ENCODE peak calls at places on chromosomes 16 and 17, in nine cellular contexts. K, R, Z, F, I, Q, T, U and W are unnamed samples. For H3K27me3, the result is how much of the 10 kb centered on the place peaks cover.

GRCh38 chr17:65103896-65104295 is 33.3 kb upstream of the RGS9 start:
- DNase-seq in K (no peak), R (peak), Z (peak), F (no peak), I (no peak), Q (peak), T (no peak), U (peak), W (no peak)

GRCh38 chr17:80104321-80104955 is 3.1 kb downstream of the GAA start:
- DNase-seq in K (no peak), R (no peak), Z (no peak), F (no peak), I (no peak), Q (peak), T (no peak), U (peak), W (no peak)

GRCh38 chr16:10181196-10182162 is 749 bp downstream of the GRIN2A start:
- DNase-seq in K (peak), R (no peak), Z (peak), F (peak), I (peak), Q (peak), T (peak), U (peak), W (peak)

GRCh38 chr17:45841098-45841497 is 3.6 kb upstream of the SPPL2C start:
- DNase-seq in K (no peak), R (no peak), Z (no peak), F (no peak), I (no peak), Q (no peak), T (no peak), U (no peak), W (no peak)

GRCh38 chr17:67359960-67360817 is 6.2 kb downstream of the PSMD12 start:
- DNase-seq in K (no peak), R (no peak), Z (peak), F (no peak), I (no peak), Q (no peak), T (peak), U (peak), W (no peak)

GRCh38 chr16:19885456-19886060 is 910 bp upstream of the GPRC5B start:
- DNase-seq in K (no peak), R (no peak), Z (no peak), F (no peak), I (peak), Q (no peak), T (no peak), U (peak), W (no peak)

GRCh38 chr17:79515646-79516604 is 94.9 kb downstream of the RBFOX3 start:
- DNase-seq in K (no peak), R (no peak), Z (peak), F (no peak), I (no peak), Q (peak), T (no peak), U (no peak), W (no peak)

GRCh38 chr17:538096-538973 is 176.3 kb downstream of the VPS53 start:
- DNase-seq in K (no peak), R (no peak), Z (peak), F (no peak), I (no peak), Q (no peak), T (no peak), U (peak), W (no peak)

GRCh38 chr16:12695454-12695853 is 108.2 kb downstream of the CPPED1 start:
- DNase-seq in K (no peak), R (no peak), Z (no peak), F (no peak), I (no peak), Q (no peak), T (no peak), U (no peak), W (no peak)

GRCh38 chr17:29615048-29615385 is 7.7 kb downstream of the CORO6 start:
- DNase-seq in K (no peak), R (no peak), Z (no peak), F (no peak), I (no peak), Q (no peak), T (no peak), U (no peak), W (no peak)

GRCh38 chr16:866252-866651 is 65.7 kb upstream of the GNG13 start:
- DNase-seq in K (no peak), R (no peak), Z (no peak), F (no peak), I (no peak), Q (no peak), T (no peak), U (no peak), W (no peak)

GRCh38 chr16:54066451-54067056 is 220.0 kb downstream of the IRX3 start:
- DNase-seq in K (peak), R (peak), Z (peak), F (peak), I (no peak), Q (peak), T (no peak), U (no peak), W (no peak)

GRCh38 chr17:40355123-40355803 is 9.3 kb downstream of the GJD3 start:
- DNase-seq in K (peak), R (no peak), Z (peak), F (peak), I (peak), Q (no peak), T (no peak), U (peak), W (no peak)

GRCh38 chr17:47276868-47277267 is 23.2 kb downstream of the ITGB3 start:
- DNase-seq in K (peak), R (no peak), Z (peak), F (peak), I (peak), Q (peak), T (no peak), U (peak), W (peak)

GRCh38 chr17:39058524-39058923 is 91.3 kb upstream of the FBXO47 start:
- DNase-seq in K (no peak), R (no peak), Z (no peak), F (no peak), I (no peak), Q (no peak), T (no peak), U (no peak), W (no peak)

GRCh38 chr17:61774724-61775123 is 88.6 kb downstream of the BRIP1 start:
- DNase-seq in K (no peak), R (no peak), Z (no peak), F (no peak), I (no peak), Q (no peak), T (no peak), U (no peak), W (no peak)

GRCh38 chr17:16377804-16378400 is 3.0 kb upstream of the UBB start:
- DNase-seq in K (no peak), R (peak), Z (peak), F (no peak), I (no peak), Q (peak), T (no peak), U (peak), W (peak)

GRCh38 chr17:40278414-40278813 is 9.3 kb upstream of the CDC6 start:
- DNase-seq in K (no peak), R (no peak), Z (no peak), F (no peak), I (no peak), Q (no peak), T (no peak), U (no peak), W (no peak)

DNA sequence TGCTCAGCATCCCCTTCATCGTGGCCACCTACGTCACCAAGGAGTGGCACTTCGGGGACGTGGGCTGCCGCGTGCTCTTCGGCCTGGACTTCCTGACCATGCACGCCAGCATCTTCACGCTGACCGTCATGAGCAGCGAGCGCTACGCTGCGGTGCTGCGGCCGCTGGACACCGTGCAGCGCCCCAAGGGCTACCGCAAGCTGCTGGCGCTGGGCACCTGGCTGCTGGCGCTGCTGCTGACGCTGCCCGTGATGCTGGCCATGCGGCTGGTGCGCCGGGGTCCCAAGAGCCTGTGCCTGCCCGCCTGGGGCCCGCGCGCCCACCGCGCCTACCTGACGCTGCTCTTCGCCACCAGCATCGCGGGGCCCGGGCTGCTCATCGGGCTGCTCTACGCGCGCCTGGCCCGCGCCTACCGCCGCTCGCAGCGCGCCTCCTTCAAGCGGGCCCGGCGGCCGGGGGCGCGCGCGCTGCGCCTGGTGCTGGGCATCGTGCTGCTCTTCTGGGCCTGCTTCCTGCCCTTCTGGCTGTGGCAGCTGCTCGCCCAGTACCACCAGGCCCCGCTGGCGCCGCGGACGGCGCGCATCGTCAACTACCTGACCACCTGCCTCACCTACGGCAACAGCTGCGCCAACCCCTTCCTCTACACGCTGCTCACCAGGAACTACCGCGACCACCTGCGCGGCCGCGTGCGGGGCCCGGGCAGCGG is 3.2 kb downstream of the UTS2R start:
- DNase-seq in K (no peak), R (no peak), Z (no peak), F (no peak), I (no peak), Q (no peak), T (no peak), U (no peak), W (no peak)
- H3K27me3 ChIP-seq in K (half or more), R (under half), Z (half or more), F (under half), I (under half), Q (under half), T (under half), U (under half), W (under half)

DNA sequence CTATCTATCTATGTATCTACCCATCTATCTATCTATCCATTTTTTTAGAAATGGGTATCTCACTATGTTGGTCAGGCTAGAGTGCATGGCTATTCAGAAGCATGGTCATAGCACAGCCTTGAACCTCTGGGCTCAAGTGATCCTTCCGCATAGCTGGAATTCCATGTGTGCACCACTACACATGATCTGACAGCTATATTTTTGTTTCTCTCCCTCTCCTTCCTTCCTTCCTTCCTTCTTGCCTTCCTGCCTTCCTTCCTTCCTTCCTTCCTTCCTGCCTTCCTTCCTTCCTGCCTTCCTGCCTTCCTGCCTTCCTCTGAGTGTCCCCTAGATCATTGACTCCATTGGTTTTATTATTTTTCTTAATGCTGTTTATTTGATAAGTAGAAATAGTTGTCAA is 108.1 kb downstream of the HS3ST4 start:
- DNase-seq in K (no peak), R (no peak), Z (no peak), F (no peak), I (no peak), Q (no peak), T (no peak), U (no peak), W (no peak)
- H3K27ac ChIP-seq in K (no peak), R (no peak), Z (no peak), F (no peak), I (no peak), Q (no peak), T (no peak), U (no peak), W (no peak)

GRCh38 chr16:50618238-50618918 is 62.7 kb downstream of the SNX20 start:
- DNase-seq in K (no peak), R (no peak), Z (no peak), F (no peak), I (no peak), Q (no peak), T (no peak), U (no peak), W (no peak)
- H3K4me3 ChIP-seq in K (no peak), R (no peak), Z (no peak), F (no peak), I (no peak), Q (no peak), T (no peak), U (no peak), W (no peak)

GRCh38 chr17:8005951-8006730 is 3.7 kb downstream of the GUCY2D start:
- DNase-seq in K (no peak), R (no peak), Z (no peak), F (no peak), I (no peak), Q (no peak), T (no peak), U (no peak), W (no peak)
- H3K27me3 ChIP-seq in K (under half), R (under half), Z (half or more), F (under half), I (under half), Q (under half), T (under half), U (under half), W (under half)

GRCh38 chr17:43721537-43722268 is 36.9 kb downstream of the SOST start:
- DNase-seq in K (no peak), R (peak), Z (peak), F (no peak), I (no peak), Q (no peak), T (no peak), U (peak), W (no peak)

GRCh38 chr17:43722269-43722619 is 36.3 kb downstream of the SOST start:
- DNase-seq in K (no peak), R (no peak), Z (no peak), F (no peak), I (no peak), Q (no peak), T (no peak), U (no peak), W (no peak)

GRCh38 chr17:43717913-43718312 is 40.7 kb downstream of the SOST start:
- DNase-seq in K (no peak), R (no peak), Z (no peak), F (no peak), I (no peak), Q (no peak), T (no peak), U (no peak), W (no peak)

GRCh38 chr17:43719578-43719977 is 39.0 kb downstream of the SOST start:
- DNase-seq in K (no peak), R (no peak), Z (no peak), F (no peak), I (no peak), Q (no peak), T (no peak), U (no peak), W (no peak)

DNA sequence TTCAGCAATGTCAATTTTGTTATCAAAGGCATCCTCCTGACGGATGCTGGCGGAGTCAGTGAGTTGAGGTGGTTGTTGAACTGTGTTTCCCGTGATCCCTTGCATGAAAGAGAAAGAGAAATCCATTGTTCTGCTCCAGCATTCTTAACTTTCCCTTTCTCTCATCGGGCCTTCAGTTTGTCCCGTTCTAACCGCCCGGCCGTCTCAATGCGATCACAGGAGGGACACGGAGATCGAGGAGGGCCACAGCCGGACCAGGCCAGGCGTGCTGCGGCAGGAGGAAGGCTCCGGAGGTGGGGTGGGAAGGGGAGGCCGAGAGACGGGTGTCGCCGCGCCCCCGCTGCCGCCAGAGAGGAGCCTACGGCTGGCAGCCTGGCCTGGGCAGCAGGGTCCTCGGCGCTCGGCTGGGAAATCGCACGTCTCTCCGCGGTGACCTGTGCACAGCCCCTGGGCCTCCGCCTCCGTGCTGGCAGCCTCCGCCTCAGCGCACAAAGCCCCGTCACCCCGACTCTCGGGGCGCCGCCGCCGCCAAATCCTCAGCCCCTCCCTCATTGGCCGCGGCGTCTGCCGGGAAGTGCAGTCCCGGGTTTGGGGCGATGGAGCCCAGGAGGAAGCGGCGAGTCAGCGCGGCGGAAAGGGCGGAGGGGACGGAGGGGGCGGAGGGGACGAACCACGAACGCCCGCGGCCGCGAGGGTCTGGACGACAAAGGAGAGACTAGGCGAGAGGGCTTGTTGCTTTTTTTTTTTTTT is 38.1 kb downstream of the SOST start:
- DNase-seq in K (peak), R (peak), Z (peak), F (peak), I (peak), Q (peak), T (no peak), U (peak), W (peak)
- H3K27ac ChIP-seq in K (peak), R (peak), Z (peak), F (peak), I (peak), Q (peak), T (no peak), U (no peak), W (peak)

GRCh38 chr17:6555331-6556120 is 829 bp downstream of the PITPNM3 start:
- DNase-seq in K (no peak), R (peak), Z (peak), F (no peak), I (peak), Q (peak), T (no peak), U (peak), W (no peak)

GRCh38 chr17:6558932-6559752 is 2.8 kb upstream of the PITPNM3 start:
- DNase-seq in K (no peak), R (no peak), Z (no peak), F (no peak), I (peak), Q (no peak), T (no peak), U (peak), W (no peak)

GRCh38 chr17:6558276-6558675 is 1.9 kb upstream of the PITPNM3 start:
- DNase-seq in K (no peak), R (no peak), Z (no peak), F (no peak), I (peak), Q (no peak), T (no peak), U (no peak), W (no peak)

GRCh38 chr17:6556121-6557039 is at the start of gene PITPNM3:
- DNase-seq in K (no peak), R (no peak), Z (no peak), F (no peak), I (peak), Q (peak), T (no peak), U (no peak), W (no peak)

DNA sequence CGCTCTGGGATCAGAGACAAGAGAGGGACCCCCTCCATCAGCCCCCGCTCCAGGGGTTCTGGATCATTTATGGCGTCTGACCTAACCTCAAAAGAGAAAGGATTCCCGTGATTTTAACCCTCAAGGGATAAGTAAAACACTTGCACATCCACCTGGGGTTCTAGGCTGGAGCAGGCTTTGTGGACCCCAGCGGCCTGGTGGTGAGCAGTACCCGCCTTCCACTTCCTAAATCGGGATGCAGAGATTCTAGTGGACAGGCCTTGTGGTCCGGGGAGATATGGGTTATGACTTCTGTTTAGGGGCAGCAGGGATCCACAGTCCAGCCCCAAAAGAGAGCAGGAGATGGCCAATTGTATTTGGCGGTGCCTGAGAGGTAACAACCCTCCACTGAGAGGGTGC is 684 bp upstream of the PITPNM3 start:
- DNase-seq in K (no peak), R (no peak), Z (no peak), F (no peak), I (no peak), Q (no peak), T (no peak), U (no peak), W (no peak)
- H3K4me3 ChIP-seq in K (peak), R (peak), Z (no peak), F (peak), I (peak), Q (no peak), T (peak), U (peak), W (no peak)

GRCh38 chr16:89060207-89060794 is 33.4 kb upstream of the ACSF3 start:
- DNase-seq in K (no peak), R (no peak), Z (no peak), F (no peak), I (no peak), Q (no peak), T (no peak), U (no peak), W (no peak)

GRCh38 chr16:89058812-89059211 is 34.8 kb upstream of the ACSF3 start:
- DNase-seq in K (no peak), R (no peak), Z (no peak), F (no peak), I (no peak), Q (no peak), T (no peak), U (no peak), W (no peak)

GRCh38 chr16:89061590-89062380 is 31.9 kb upstream of the ACSF3 start:
- DNase-seq in K (no peak), R (no peak), Z (no peak), F (no peak), I (no peak), Q (no peak), T (no peak), U (no peak), W (no peak)

GRCh38 chr16:89062389-89063345 is 31.0 kb upstream of the ACSF3 start:
- DNase-seq in K (no peak), R (no peak), Z (no peak), F (no peak), I (no peak), Q (no peak), T (no peak), U (no peak), W (no peak)

GRCh38 chr16:89061086-89061485 is 32.6 kb upstream of the ACSF3 start:
- DNase-seq in K (no peak), R (no peak), Z (no peak), F (no peak), I (no peak), Q (no peak), T (no peak), U (no peak), W (no peak)
- H3K27me3 ChIP-seq in K (under half), R (half or more), Z (under half), F (under half), I (under half), Q (under half), T (under half), U (under half), W (under half)

GRCh38 chr17:50688168-50688719 is 19.5 kb downstream of the ANKRD40 start:
- DNase-seq in K (no peak), R (no peak), Z (no peak), F (no peak), I (peak), Q (no peak), T (no peak), U (no peak), W (no peak)
- H3K27ac ChIP-seq in K (no peak), R (no peak), Z (no peak), F (no peak), I (no peak), Q (no peak), T (peak), U (no peak), W (no peak)

DNA sequence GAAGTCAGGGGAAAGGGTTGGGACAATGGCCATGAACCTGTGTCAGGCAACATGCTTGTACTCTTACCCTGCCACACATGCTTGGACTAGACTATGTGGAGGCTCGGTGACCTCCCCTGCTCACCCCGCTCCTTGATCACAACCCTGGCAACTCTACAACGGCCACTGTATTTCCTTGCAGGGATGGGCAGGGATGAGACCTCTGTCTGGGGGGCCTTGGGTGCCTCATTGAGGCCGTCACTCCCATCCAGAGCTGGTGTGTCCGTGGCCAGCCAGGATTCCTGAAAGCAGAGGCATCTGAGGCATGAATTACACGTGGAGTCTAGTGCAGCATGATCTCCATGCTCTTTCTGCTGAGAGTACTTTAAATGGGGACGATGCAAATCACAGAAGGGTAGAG is 948 bp downstream of the PLA2G15 start:
- DNase-seq in K (no peak), R (no peak), Z (no peak), F (no peak), I (no peak), Q (no peak), T (no peak), U (no peak), W (no peak)
- H3K4me3 ChIP-seq in K (peak), R (peak), Z (peak), F (peak), I (peak), Q (peak), T (peak), U (no peak), W (peak)